ENCODE peak calls at places on chromosomes 12 and 14, in ten cellular contexts. C is fibroblast of the aortic adventitia, H is GM10248, D is colonic mucosa, S is mucosa of descending colon, T is WTC11, W is GM13976, E is esophagus squamous epithelium, Y is Calu3, G is foreskin fibroblast. J is an unnamed sample.

GRCh38 chr12:31914927-31915326 is 44.3 kb upstream of the RESF1 start:
- DNase-seq in H (no peak), S (no peak), W (no peak), C (no peak), T (no peak), G (no peak), D (no peak), E (no peak), Y (no peak), J (no peak)

GRCh38 chr14:81396108-81396507 is 4.0 kb downstream of the STON2 start:
- DNase-seq in W (no peak), E (no peak), H (no peak), T (no peak), G (no peak), D (no peak), C (peak; percentile 4), S (no peak), Y (no peak), J (no peak)

GRCh38 chr14:48983355-48983888 is 602.8 kb downstream of the RPS29 start:
- DNase-seq in C (no peak), T (no peak), H (no peak), W (no peak), Y (no peak), G (no peak), E (no peak), S (no peak), D (no peak), J (no peak)

GRCh38 chr12:108815369-108815768 is 42.0 kb downstream of the SSH1 start:
- DNase-seq in W (no peak), T (no peak), S (no peak), E (no peak), Y (no peak), H (no peak), G (no peak), D (no peak), C (no peak), J (no peak)

GRCh38 chr14:69298131-69299071 is 38.4 kb downstream of the GALNT16 start:
- DNase-seq in D (no peak), G (no peak), S (no peak), E (no peak), H (no peak), C (no peak), T (no peak), Y (no peak), W (no peak), J (no peak)

GRCh38 chr12:57135939-57136338 is 7.7 kb downstream of the LRP1 start:
- DNase-seq in D (no peak), G (no peak), Y (no peak), H (no peak), S (no peak), W (no peak), C (peak; percentile 93), E (no peak), T (peak; percentile 54), J (no peak)

GRCh38 chr12:124169577-124169976 is 125.3 kb upstream of the RFLNA start:
- DNase-seq in G (no peak), T (no peak), E (no peak), W (no peak), H (no peak), D (no peak), Y (no peak), S (no peak), C (no peak), J (no peak)

GRCh38 chr12:53006810-53007742 is 820 bp downstream of the EIF4B start:
- DNase-seq in C (peak; percentile 63), H (peak; percentile 78), E (peak; percentile 17), Y (peak; percentile 70), S (peak; percentile 82), D (peak; percentile 85), G (peak; percentile 52), W (peak; percentile 81), T (peak; percentile 76), J (peak; percentile 43)

GRCh38 chr12:64566882-64567517 is 43.3 kb upstream of the RASSF3 start:
- DNase-seq in E (no peak), T (no peak), D (no peak), S (no peak), W (no peak), Y (no peak), C (no peak), H (no peak), G (no peak), J (no peak)

GRCh38 chr14:60188696-60189095 is 23.5 kb upstream of the DHRS7 start:
- DNase-seq in W (no peak), C (no peak), Y (no peak), S (no peak), G (no peak), T (no peak), D (no peak), H (no peak), E (no peak), J (no peak)

GRCh38 chr14:60183724-60184596 is 18.8 kb upstream of the DHRS7 start:
- DNase-seq in C (peak; percentile 89), D (no peak), S (no peak), T (no peak), W (no peak), Y (peak; percentile 36), E (no peak), G (peak; percentile 36), H (peak; percentile 22), J (peak; percentile 71)

GRCh38 chr14:60189923-60190840 is 25.0 kb upstream of the DHRS7 start:
- DNase-seq in H (no peak), W (no peak), Y (no peak), C (peak; percentile 4), S (no peak), T (no peak), G (no peak), E (no peak), D (no peak), J (no peak)

GRCh38 chr14:60184597-60185555 is 19.7 kb upstream of the DHRS7 start:
- DNase-seq in Y (no peak), T (no peak), W (no peak), E (no peak), C (no peak), D (no peak), G (peak; percentile 25), S (no peak), H (no peak), J (no peak)

DNA sequence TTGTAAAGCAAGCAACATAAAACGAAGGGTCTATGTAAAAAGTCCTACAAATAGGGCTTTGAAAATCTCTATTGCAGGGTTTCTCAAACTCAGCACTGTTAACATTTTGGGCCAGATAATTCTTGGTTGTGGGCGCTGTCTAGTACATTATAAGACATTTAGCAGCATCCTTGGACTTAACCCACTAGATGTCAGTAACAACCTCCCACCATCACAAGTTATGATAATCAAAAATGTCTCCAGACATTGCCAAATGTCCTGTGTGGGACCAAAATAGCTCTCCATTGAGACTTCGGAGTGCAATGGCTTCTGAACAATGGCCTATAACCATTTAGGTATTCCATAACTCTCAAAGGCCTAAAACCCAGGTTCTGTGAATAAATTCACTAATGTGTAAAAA is 22.9 kb upstream of the DHRS7 start:
- DNase-seq in W (no peak), Y (no peak), E (no peak), S (no peak), G (no peak), D (no peak), T (no peak), C (peak; percentile 11), H (no peak), J (no peak)
- TF ChIP-seq CTCF in W (peak; percentile 31), Y (no peak), E (no peak), S (no peak), G (no peak), D (no peak), T (no peak), C (peak; percentile 5), H (peak; percentile 35), J (peak; percentile 17)

GRCh38 chr12:79512068-79512467 is 178.7 kb downstream of the PAWR start:
- DNase-seq in C (no peak), E (no peak), W (no peak), G (no peak), S (no peak), T (peak; percentile 72), Y (no peak), D (no peak), H (no peak), J (no peak)

DNA sequence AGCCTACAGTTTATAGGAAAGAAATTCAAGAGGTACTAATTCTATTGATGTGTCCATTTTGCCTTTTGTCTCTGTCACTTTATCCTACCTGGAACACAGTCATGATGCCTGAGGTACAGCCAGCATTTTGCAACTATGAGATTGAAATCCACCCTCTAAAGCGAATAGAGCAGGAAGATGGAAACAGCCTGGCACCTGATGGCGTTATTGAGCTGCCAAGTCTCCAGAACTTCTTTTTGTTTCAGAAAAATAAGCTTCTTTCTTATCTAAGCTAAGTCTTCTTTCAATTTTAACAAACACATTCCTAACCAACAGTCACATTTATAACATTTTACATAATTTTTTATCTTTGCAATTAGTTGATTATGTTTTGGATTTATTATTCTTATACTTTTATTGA is 182.1 kb downstream of the PAWR start:
- DNase-seq in C (no peak), S (no peak), E (no peak), H (no peak), W (no peak), D (no peak), T (no peak), G (no peak), Y (no peak), J (no peak)
- TF ChIP-seq CTCF in C (no peak), S (no peak), E (no peak), H (no peak), W (no peak), D (no peak), T (no peak), G (no peak), Y (no peak), J (no peak)

GRCh38 chr12:42652048-42652447 is 62.5 kb upstream of the PRICKLE1 start:
- DNase-seq in W (no peak), Y (no peak), C (no peak), T (no peak), S (no peak), E (no peak), G (no peak), H (no peak), D (no peak), J (no peak)
- TF ChIP-seq CTCF in W (no peak), Y (no peak), C (no peak), T (no peak), S (no peak), E (no peak), G (no peak), H (no peak), D (no peak), J (no peak)

GRCh38 chr12:26162174-26162573 is 33.2 kb upstream of the SSPN start:
- DNase-seq in Y (no peak), C (no peak), D (no peak), S (no peak), G (no peak), H (no peak), E (no peak), T (no peak), W (no peak), J (no peak)

GRCh38 chr12:26156996-26157395 is 32.2 kb upstream of the BHLHE41 start:
- DNase-seq in Y (no peak), G (no peak), W (no peak), S (no peak), C (no peak), H (no peak), D (no peak), E (no peak), T (no peak), J (no peak)

GRCh38 chr12:26153421-26154154 is 28.8 kb upstream of the BHLHE41 start:
- DNase-seq in H (no peak), C (peak; percentile 97), W (no peak), G (peak; percentile 92), S (no peak), T (no peak), D (no peak), E (no peak), Y (peak; percentile 49), J (peak; percentile 97)

GRCh38 chr12:26156201-26156871 is 31.5 kb upstream of the BHLHE41 start:
- DNase-seq in D (no peak), T (no peak), Y (no peak), H (peak; percentile 68), G (no peak), W (peak; percentile 60), C (no peak), S (no peak), E (no peak), J (no peak)

GRCh38 chr12:26158078-26158764 is 33.4 kb upstream of the BHLHE41 start:
- DNase-seq in E (no peak), H (peak; percentile 19), Y (peak; percentile 23), C (no peak), W (peak; percentile 11), S (no peak), G (no peak), T (no peak), D (no peak), J (no peak)
- TF ChIP-seq CTCF in E (no peak), H (no peak), Y (no peak), C (no peak), W (no peak), S (no peak), G (no peak), T (no peak), D (no peak), J (no peak)